ENCODE peak calls at places on chromosomes 7 and 10, in four cellular contexts. One of them, this sample, is unnamed.

GRCh38 chr7:5477723-5478531 is 54.3 kb upstream of the TNRC18 start:
- DNase-seq in HCT116: no peak
- DNase-seq in H1: no peak
- DNase-seq in HepG2: no peak
- DNase-seq in this sample: no peak

GRCh38 chr7:95470452-95470851 is 15.3 kb upstream of the ASB4 start:
- DNase-seq in HCT116: no peak
- DNase-seq in HepG2: peak; percentile 82
- DNase-seq in H1: no peak
- DNase-seq in this sample: peak; percentile 14

GRCh38 chr10:31648966-31649365 is 279.7 kb downstream of the ARHGAP12 start:
- DNase-seq in HCT116: no peak
- DNase-seq in H1: no peak
- DNase-seq in HepG2: no peak
- DNase-seq in this sample: no peak

GRCh38 chr7:3399858-3400257 is 98.8 kb downstream of the SDK1 start:
- DNase-seq in HepG2: peak; percentile 73
- DNase-seq in HCT116: peak; percentile 49
- DNase-seq in H1: peak; percentile 85
- DNase-seq in this sample: no peak

GRCh38 chr10:122648599-122649428 is 50.8 kb downstream of the C10orf120 start:
- DNase-seq in HCT116: peak; percentile 49
- DNase-seq in H1: peak; percentile 34
- DNase-seq in HepG2: peak; percentile 49
- DNase-seq in this sample: peak; percentile 39

GRCh38 chr7:33757050-33757449 is 148.3 kb upstream of the BMPER start:
- DNase-seq in HCT116: no peak
- DNase-seq in HepG2: no peak
- DNase-seq in H1: no peak
- DNase-seq in this sample: no peak

GRCh38 chr7:17033245-17033644 is 151.5 kb upstream of the AGR3 start:
- DNase-seq in HCT116: no peak
- DNase-seq in H1: no peak
- DNase-seq in HepG2: no peak
- DNase-seq in this sample: no peak

GRCh38 chr7:114158275-114158674 is 239.5 kb upstream of the PPP1R3A start:
- DNase-seq in HCT116: no peak
- DNase-seq in H1: no peak
- DNase-seq in HepG2: no peak
- DNase-seq in this sample: no peak

GRCh38 chr10:72334832-72335393 is 19.8 kb downstream of the DNAJB12 start:
- DNase-seq in H1: no peak
- DNase-seq in HCT116: no peak
- DNase-seq in HepG2: peak; percentile 95
- DNase-seq in this sample: no peak

GRCh38 chr10:48464121-48464870 is 140.6 kb downstream of the ARHGAP22 start:
- DNase-seq in H1: no peak
- DNase-seq in HCT116: no peak
- DNase-seq in HepG2: no peak
- DNase-seq in this sample: no peak

GRCh38 chr10:9243861-9244515 is 1189.5 kb downstream of the GATA3 start:
- DNase-seq in HCT116: no peak
- DNase-seq in H1: no peak
- DNase-seq in HepG2: no peak
- DNase-seq in this sample: no peak

GRCh38 chr7:37448057-37448636 is 517 bp downstream of the ELMO1 start:
- DNase-seq in H1: no peak
- DNase-seq in HCT116: no peak
- DNase-seq in HepG2: no peak
- DNase-seq in this sample: no peak

GRCh38 chr7:66050990-66051424 is 24.6 kb upstream of the ASL start:
- DNase-seq in HepG2: peak; percentile 82
- DNase-seq in HCT116: no peak
- DNase-seq in H1: no peak
- DNase-seq in this sample: no peak

GRCh38 chr10:90148121-90148855 is 446.9 kb downstream of the KIF20B start:
- DNase-seq in HCT116: peak; percentile 71
- DNase-seq in HepG2: peak; percentile 3
- DNase-seq in H1: no peak
- DNase-seq in this sample: no peak

GRCh38 chr7:28179081-28180030 is 1.2 kb downstream of the JAZF1 start:
- DNase-seq in H1: no peak
- DNase-seq in HCT116: no peak
- DNase-seq in HepG2: no peak
- DNase-seq in this sample: peak; percentile 68

GRCh38 chr7:3338161-3338560 is 37.1 kb downstream of the SDK1 start:
- DNase-seq in HepG2: no peak
- DNase-seq in H1: no peak
- DNase-seq in HCT116: no peak
- DNase-seq in this sample: no peak

GRCh38 chr7:49324707-49325106 is 400.4 kb downstream of the CDC14C start:
- DNase-seq in HepG2: no peak
- DNase-seq in H1: no peak
- DNase-seq in HCT116: no peak
- DNase-seq in this sample: no peak

GRCh38 chr7:157722137-157723060 is 385.6 kb downstream of the DNAJB6 start:
- DNase-seq in HCT116: no peak
- DNase-seq in HepG2: no peak
- DNase-seq in H1: no peak
- DNase-seq in this sample: no peak

GRCh38 chr10:124517466-124517865 is 55.8 kb downstream of the LHPP start:
- DNase-seq in H1: no peak
- DNase-seq in HepG2: no peak
- DNase-seq in HCT116: no peak
- DNase-seq in this sample: no peak

GRCh38 chr10:115093286-115093775 is at the start of gene ATRNL1:
- DNase-seq in H1: no peak
- DNase-seq in HCT116: no peak
- DNase-seq in HepG2: no peak
- DNase-seq in this sample: peak; percentile 4

GRCh38 chr7:33604015-33604414 is 301.3 kb upstream of the BMPER start:
- DNase-seq in HepG2: no peak
- DNase-seq in HCT116: no peak
- DNase-seq in H1: no peak
- DNase-seq in this sample: no peak

DNA sequence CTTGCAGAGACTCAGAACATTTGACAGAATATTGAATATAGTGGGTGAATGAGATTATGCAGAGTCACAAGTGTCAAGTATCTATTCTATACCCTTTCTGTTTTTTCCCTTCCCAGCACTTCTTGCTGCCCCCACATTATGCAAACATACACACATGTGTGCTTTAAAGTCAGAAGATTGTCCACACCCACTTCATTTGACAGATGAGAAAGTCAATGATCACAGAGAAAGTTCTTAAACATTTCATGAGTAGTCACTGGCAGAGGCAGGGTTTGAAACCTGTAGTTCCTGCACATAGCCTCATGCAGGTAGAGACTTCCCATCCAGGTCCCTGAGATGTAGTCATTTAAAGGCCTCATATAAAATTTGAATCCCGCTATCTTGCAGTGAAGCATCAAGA is 217.7 kb downstream of the STK31 start:
- DNase-seq in HepG2: no peak
- DNase-seq in H1: no peak
- DNase-seq in HCT116: no peak
- DNase-seq in this sample: no peak
- TF ChIP-seq FOSL1 in HepG2: no peak
- TF ChIP-seq FOSL1 in H1: no peak
- TF ChIP-seq FOSL1 in HCT116: no peak
- TF ChIP-seq FOSL1 in this sample: no peak

GRCh38 chr10:78973901-78974408 is 94.8 kb upstream of the ZMIZ1 start:
- DNase-seq in H1: peak; percentile 71
- DNase-seq in HCT116: peak; percentile 42
- DNase-seq in HepG2: peak; percentile 93
- DNase-seq in this sample: no peak
- TF ChIP-seq FOSL1 in H1: no peak
- TF ChIP-seq FOSL1 in HCT116: no peak
- TF ChIP-seq FOSL1 in HepG2: no peak
- TF ChIP-seq FOSL1 in this sample: peak; percentile 79

DNA sequence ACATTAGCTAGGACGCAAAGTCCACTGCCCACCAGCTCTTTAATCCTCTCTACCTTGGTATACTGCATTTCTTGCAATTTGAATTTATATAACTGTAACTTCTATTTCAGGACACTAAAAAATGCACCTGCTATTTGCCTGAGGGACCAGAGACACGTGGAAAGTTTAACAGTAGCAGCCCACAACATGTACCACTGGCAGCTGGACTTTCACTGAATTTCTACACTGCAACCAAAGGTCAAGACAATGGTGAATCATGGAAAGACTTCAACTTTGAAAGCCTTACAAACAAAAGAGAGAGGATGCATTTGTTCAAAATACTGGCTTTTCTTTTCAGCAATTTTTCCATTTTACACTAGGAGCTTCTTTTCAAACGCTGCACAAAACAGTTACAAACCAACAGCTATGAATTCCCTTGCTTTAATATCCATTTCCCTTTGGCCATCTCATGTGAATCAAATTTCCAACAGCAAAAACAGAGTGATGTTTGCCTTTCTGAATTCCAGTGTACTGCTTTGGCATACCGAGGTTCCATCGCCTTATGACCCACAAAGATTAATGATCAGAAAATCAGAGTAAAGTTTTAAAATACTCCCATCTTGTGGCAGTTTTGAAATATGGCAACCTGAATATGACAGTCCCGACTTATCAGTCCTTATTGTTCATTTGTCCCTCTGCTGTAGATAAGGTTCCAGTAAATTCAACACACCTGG is 29.9 kb upstream of the HNRNPH3 start:
- DNase-seq in H1: no peak
- DNase-seq in HCT116: peak; percentile 49
- DNase-seq in HepG2: peak; percentile 50
- DNase-seq in this sample: peak; percentile 55
- TF ChIP-seq FOSL1 in H1: no peak
- TF ChIP-seq FOSL1 in HCT116: no peak
- TF ChIP-seq FOSL1 in HepG2: no peak
- TF ChIP-seq FOSL1 in this sample: no peak

GRCh38 chr7:145088111-145088745 is 252.4 kb upstream of the TPK1 start:
- DNase-seq in HepG2: no peak
- DNase-seq in H1: no peak
- DNase-seq in HCT116: no peak
- DNase-seq in this sample: no peak

DNA sequence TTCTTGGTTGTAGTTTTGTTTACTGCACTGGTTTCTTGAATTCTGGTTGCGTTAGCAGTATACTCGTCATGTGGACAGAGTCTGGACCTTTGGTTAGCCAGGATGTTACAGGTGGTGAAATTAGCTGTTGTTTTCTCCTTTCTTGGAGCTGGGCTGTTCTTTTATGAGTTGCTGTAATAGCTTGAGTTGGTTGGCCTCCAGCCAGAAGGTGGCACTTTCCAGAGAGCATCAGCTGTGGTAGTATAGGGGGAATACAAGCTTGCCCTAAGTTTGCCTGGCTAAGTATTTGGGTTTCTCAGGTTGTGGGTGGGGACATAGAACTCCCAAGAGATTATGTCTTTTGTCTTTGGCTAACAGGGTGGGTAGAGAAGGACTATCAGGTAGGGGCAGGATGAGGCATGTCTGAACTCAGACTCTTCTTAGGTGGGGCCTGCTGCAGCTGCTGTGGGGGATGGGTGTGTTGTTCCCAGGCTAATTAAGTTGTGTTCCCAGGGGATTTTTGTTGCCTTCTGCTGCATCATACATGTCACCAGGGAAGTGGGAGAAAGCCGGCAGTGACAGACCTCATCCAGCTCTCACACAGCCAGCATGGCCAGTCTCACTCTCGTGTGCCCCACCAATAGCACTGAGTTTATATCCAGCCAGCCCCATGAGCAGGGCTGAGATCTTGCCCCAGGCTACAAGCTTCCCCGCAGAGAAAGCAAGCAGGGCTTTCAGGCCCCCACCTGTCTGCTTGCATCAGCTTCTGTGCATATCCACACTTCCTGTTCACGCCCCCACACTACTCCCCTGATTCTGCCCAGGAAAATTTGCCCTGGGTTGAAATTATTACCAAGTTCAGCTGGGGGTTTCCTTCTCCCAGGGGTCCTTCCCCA is 246.8 kb upstream of the TPK1 start:
- DNase-seq in HepG2: no peak
- DNase-seq in H1: no peak
- DNase-seq in HCT116: no peak
- DNase-seq in this sample: no peak
- TF ChIP-seq FOSL1 in HepG2: no peak
- TF ChIP-seq FOSL1 in H1: no peak
- TF ChIP-seq FOSL1 in HCT116: no peak
- TF ChIP-seq FOSL1 in this sample: no peak

GRCh38 chr10:91197044-91197651 is 23.3 kb upstream of the PCGF5 start:
- DNase-seq in H1: no peak
- DNase-seq in HepG2: no peak
- DNase-seq in HCT116: no peak
- DNase-seq in this sample: no peak

GRCh38 chr10:91200314-91201212 is 19.9 kb upstream of the PCGF5 start:
- DNase-seq in HCT116: no peak
- DNase-seq in H1: no peak
- DNase-seq in HepG2: no peak
- DNase-seq in this sample: no peak

GRCh38 chr10:91196268-91197043 is 24.0 kb upstream of the PCGF5 start:
- DNase-seq in HepG2: no peak
- DNase-seq in HCT116: no peak
- DNase-seq in H1: no peak
- DNase-seq in this sample: no peak

GRCh38 chr10:91198781-91199180 is 21.7 kb upstream of the PCGF5 start:
- DNase-seq in HepG2: no peak
- DNase-seq in HCT116: no peak
- DNase-seq in H1: no peak
- DNase-seq in this sample: no peak

DNA sequence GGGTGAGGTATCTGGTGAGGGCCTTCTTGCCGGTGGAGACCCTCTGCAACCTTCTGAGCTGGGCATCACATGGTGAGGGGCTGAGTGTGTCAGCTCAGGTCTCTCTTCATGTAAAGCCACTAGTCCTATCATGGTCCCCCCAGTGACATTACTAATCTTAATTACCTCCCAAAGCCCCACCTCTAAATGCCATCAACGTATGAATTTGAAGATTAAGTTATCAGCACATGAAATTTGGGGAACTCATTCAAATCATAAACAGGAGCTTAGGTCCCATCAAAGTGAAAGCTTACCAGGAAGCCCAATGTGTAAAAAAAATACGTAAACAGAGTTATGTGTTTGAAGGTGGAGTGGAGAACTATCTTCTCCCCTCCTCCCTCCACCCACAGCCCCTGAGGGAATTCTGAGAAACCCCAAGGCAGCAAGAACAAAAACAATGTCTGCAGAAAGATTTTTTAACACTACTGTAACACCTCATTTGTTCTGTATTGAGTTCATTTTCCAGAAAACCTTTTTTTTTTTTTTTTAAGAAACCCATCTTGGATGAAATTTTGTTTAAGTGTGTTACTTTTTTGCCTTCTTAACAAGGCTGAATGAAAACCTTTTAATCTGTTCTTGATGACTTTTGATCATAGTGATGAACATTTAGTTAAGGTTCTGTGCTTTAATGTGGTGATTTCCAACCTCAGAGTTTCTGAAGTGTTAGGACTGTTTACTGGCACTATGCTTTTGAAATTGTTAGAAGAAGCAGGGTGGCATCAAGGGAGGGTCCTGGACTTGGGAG is 19.1 kb upstream of the PCGF5 start:
- DNase-seq in HepG2: no peak
- DNase-seq in H1: no peak
- DNase-seq in HCT116: no peak
- DNase-seq in this sample: no peak
- TF ChIP-seq FOSL1 in HepG2: no peak
- TF ChIP-seq FOSL1 in H1: no peak
- TF ChIP-seq FOSL1 in HCT116: no peak
- TF ChIP-seq FOSL1 in this sample: no peak

This sample was measured in K562.